ENCODE peak calls at places on chromosomes 11 and 22, in seven cellular contexts. K is Calu3; V is HFFc6; L is fibroblast of pulmonary artery; R is CD4-positive, alpha-beta T cell; N is GM06990; Q is ascending aorta. G is an unnamed sample.

GRCh38 chr22:26751217-26751616 is 93.8 kb downstream of the MIAT start:
- DNase-seq in R (no peak), Q (peak; percentile 34), N (peak; percentile 11), V (no peak), K (no peak), L (peak; percentile 71), G (no peak)

GRCh38 chr11:31397239-31397834 is 27.7 kb downstream of the DNAJC24 start:
- DNase-seq in N (no peak), K (no peak), L (peak; percentile 43), R (no peak), Q (no peak), V (peak; percentile 12), G (no peak)

GRCh38 chr22:36562261-36562835 is 33.4 kb upstream of the EIF3D start:
- DNase-seq in Q (no peak), L (peak; percentile 56), N (no peak), V (peak; percentile 37), R (no peak), K (peak; percentile 46), G (no peak)

GRCh38 chr11:46338988-46339666 is 8.1 kb upstream of the DGKZ start:
- DNase-seq in R (no peak), V (peak; percentile 13), L (no peak), N (no peak), K (no peak), Q (no peak), G (no peak)

GRCh38 chr11:72179804-72180396 is 12.0 kb upstream of the FOLR1 start:
- DNase-seq in N (no peak), K (no peak), V (no peak), L (no peak), Q (no peak), R (no peak), G (no peak)

GRCh38 chr11:125165664-125166346 is 1.3 kb downstream of the PKNOX2 start:
- DNase-seq in Q (peak; percentile 63), R (no peak), K (no peak), L (peak; percentile 40), V (no peak), N (no peak), G (no peak)

GRCh38 chr11:30392221-30392784 is 69.4 kb downstream of the ARL14EP start:
- DNase-seq in Q (no peak), N (no peak), V (peak; percentile 0), R (no peak), L (peak; percentile 1), K (no peak), G (no peak)

GRCh38 chr11:77505956-77506355 is 32.1 kb upstream of the PAK1 start:
- DNase-seq in Q (no peak), K (no peak), R (no peak), V (no peak), N (no peak), L (no peak), G (no peak)

GRCh38 chr22:16601437-16602223 is 9.0 kb upstream of the CCT8L2 start:
- DNase-seq in Q (no peak), L (peak; percentile 1), K (no peak), R (no peak), N (no peak), V (no peak), G (no peak)

GRCh38 chr11:73510106-73510505 is 87.8 kb downstream of the FAM168A start:
- DNase-seq in R (no peak), V (no peak), K (no peak), N (no peak), Q (no peak), L (no peak), G (no peak)

GRCh38 chr11:25758145-25758661 is 573.7 kb upstream of the ANO3 start:
- DNase-seq in Q (no peak), L (no peak), N (no peak), V (no peak), K (no peak), R (no peak), G (no peak)

GRCh38 chr22:37545703-37546435 is 14.4 kb upstream of the CDC42EP1 start:
- DNase-seq in Q (peak; percentile 96), N (no peak), L (peak; percentile 99), R (no peak), K (peak; percentile 84), V (peak; percentile 90), G (peak; percentile 93)

GRCh38 chr11:94926698-94927237 is 46.6 kb downstream of the CWC15 start:
- DNase-seq in L (peak; percentile 98), Q (peak; percentile 90), R (no peak), K (peak; percentile 3), V (peak; percentile 89), N (no peak), G (peak; percentile 91)

GRCh38 chr11:57777969-57778317 is 16.3 kb downstream of the CTNND1 start:
- DNase-seq in N (no peak), L (peak; percentile 55), R (no peak), K (no peak), Q (no peak), V (no peak), G (no peak)

GRCh38 chr11:8365542-8365941 is 101.9 kb upstream of the LMO1 start:
- DNase-seq in L (no peak), N (no peak), Q (no peak), R (no peak), V (no peak), K (peak; percentile 19), G (no peak)

GRCh38 chr22:26903030-26903856 is 245.9 kb downstream of the MIAT start:
- DNase-seq in N (no peak), R (no peak), V (no peak), L (no peak), Q (no peak), K (no peak), G (no peak)

GRCh38 chr11:48088682-48089050 is 108.3 kb downstream of the PTPRJ start:
- DNase-seq in Q (peak; percentile 24), N (no peak), L (no peak), V (no peak), R (no peak), K (no peak), G (no peak)

GRCh38 chr11:69141742-69142141 is 14.0 kb upstream of the SMIM38 start:
- DNase-seq in K (no peak), Q (no peak), R (no peak), L (no peak), N (no peak), V (no peak), G (no peak)

GRCh38 chr11:75632450-75632849 is 36.4 kb downstream of the MAP6 start:
- DNase-seq in Q (no peak), K (no peak), L (no peak), N (no peak), R (no peak), V (no peak), G (no peak)

GRCh38 chr22:41092023-41092817 is at the start of gene EP300:
- DNase-seq in V (peak; percentile 61), R (peak; percentile 86), L (peak; percentile 71), Q (peak; percentile 88), K (peak; percentile 86), N (peak; percentile 87), G (peak; percentile 58)

GRCh38 chr11:71432761-71433647 is 15.2 kb downstream of the DHCR7 start:
- DNase-seq in L (no peak), K (no peak), Q (no peak), R (no peak), V (no peak), N (no peak), G (no peak)

GRCh38 chr22:17726561-17727243 is 47.6 kb downstream of the BID start:
- DNase-seq in L (peak; percentile 17), N (no peak), V (peak; percentile 74), Q (no peak), K (no peak), R (no peak), G (peak; percentile 14)

GRCh38 chr22:35894937-35895708 is 133.5 kb downstream of the RBFOX2 start:
- DNase-seq in R (no peak), L (peak; percentile 85), Q (peak; percentile 71), K (no peak), N (no peak), V (peak; percentile 91), G (peak; percentile 69)

GRCh38 chr11:73758451-73758850 is 2.4 kb downstream of the RAB6A start:
- DNase-seq in V (no peak), Q (no peak), R (no peak), L (no peak), K (no peak), N (no peak), G (no peak)

GRCh38 chr11:119479685-119480275 is 56.8 kb upstream of the THY1 start:
- DNase-seq in R (no peak), Q (peak; percentile 38), L (peak; percentile 52), N (no peak), K (no peak), V (peak; percentile 76), G (no peak)

GRCh38 chr11:118342503-118343161 is at the start of gene CD3D:
- DNase-seq in R (peak; percentile 68), N (no peak), K (no peak), Q (no peak), V (no peak), L (no peak), G (no peak)

GRCh38 chr11:113578164-113578455 is 102.9 kb upstream of the DRD2 start:
- DNase-seq in K (no peak), Q (no peak), V (no peak), N (no peak), L (no peak), R (no peak), G (no peak)

GRCh38 chr11:117387992-117388765 is 60.5 kb downstream of the CEP164 start:
- DNase-seq in N (no peak), L (peak; percentile 33), V (peak; percentile 67), K (no peak), R (no peak), Q (no peak), G (peak; percentile 44)

GRCh38 chr22:41237707-41238569 is 2.8 kb downstream of the CHADL start:
- DNase-seq in R (peak; percentile 85), V (no peak), L (peak; percentile 36), N (peak; percentile 86), K (peak; percentile 90), Q (peak; percentile 74), G (no peak)

GRCh38 chr11:107683807-107684206 is 28.0 kb downstream of the SLN start:
- DNase-seq in K (no peak), L (peak; percentile 17), V (no peak), Q (no peak), N (no peak), R (no peak), G (no peak)
- TF ChIP-seq CTCF in K (peak; percentile 13), L (peak; percentile 48), V (peak; percentile 75), Q (no peak), N (peak; percentile 32), R (peak; percentile 24), G (peak; percentile 22)

GRCh38 chr11:1796297-1797011 is 32.7 kb upstream of the CTSD start:
- DNase-seq in Q (no peak), V (no peak), R (no peak), K (no peak), L (no peak), N (no peak), G (no peak)
- TF ChIP-seq CTCF in Q (no peak), V (no peak), R (no peak), K (no peak), L (no peak), N (no peak), G (no peak)

DNA sequence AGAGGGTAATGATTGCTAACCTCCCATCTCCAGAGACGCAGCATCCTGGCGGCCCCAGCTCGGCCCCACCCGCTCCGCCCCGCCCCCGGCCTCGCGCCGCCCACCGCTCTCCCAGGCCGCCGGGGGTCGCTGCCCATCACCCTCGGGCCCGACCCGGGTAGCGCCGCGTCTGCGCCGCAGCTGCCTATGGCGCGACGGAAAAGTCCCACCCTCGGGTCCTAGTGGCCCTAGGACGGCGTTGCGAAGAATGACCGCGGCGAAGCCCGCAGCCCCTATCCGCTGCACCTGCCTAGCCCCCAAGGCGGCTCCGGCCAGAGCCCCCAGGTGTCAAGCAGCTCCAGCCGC is 457 bp downstream of the CPSF7 start:
- DNase-seq in V (no peak), N (peak; percentile 89), K (peak; percentile 69), R (peak; percentile 73), Q (peak; percentile 82), L (peak; percentile 51), G (peak; percentile 22)
- TF ChIP-seq CTCF in V (peak; percentile 69), N (peak; percentile 4), K (no peak), R (no peak), Q (no peak), L (no peak), G (no peak)

GRCh38 chr11:78902771-78903507 is 328.3 kb upstream of the NARS2 start:
- DNase-seq in L (no peak), K (no peak), R (no peak), V (no peak), N (peak; percentile 8), Q (no peak), G (no peak)
- TF ChIP-seq CTCF in L (no peak), K (no peak), R (no peak), V (no peak), N (peak; percentile 12), Q (no peak), G (no peak)